ENCODE peak calls at places on chromosome 7, in six cellular contexts. One of them, this sample, is unnamed.

GRCh38 chr7:100649826-100650565 is 6.3 kb downstream of the ACTL6B start:
- DNase-seq in NCI-H1417: no peak
- DNase-seq in anterior cingulate cortex: no peak
- DNase-seq in IMR-90: no peak
- DNase-seq in GM04503: no peak
- DNase-seq in neural progenitor cell: no peak
- DNase-seq in this sample: no peak

GRCh38 chr7:135414850-135415439 is 95.0 kb downstream of the CNOT4 start:
- DNase-seq in NCI-H1417: peak; percentile 74
- DNase-seq in anterior cingulate cortex: no peak
- DNase-seq in IMR-90: peak; percentile 64
- DNase-seq in GM04503: peak; percentile 12
- DNase-seq in neural progenitor cell: peak; percentile 75
- DNase-seq in this sample: peak; percentile 7

GRCh38 chr7:103025341-103025740 is 49.3 kb downstream of the FBXL13 start:
- DNase-seq in NCI-H1417: no peak
- DNase-seq in anterior cingulate cortex: no peak
- DNase-seq in IMR-90: no peak
- DNase-seq in GM04503: no peak
- DNase-seq in neural progenitor cell: no peak
- DNase-seq in this sample: no peak

GRCh38 chr7:19405546-19405945 is 260.3 kb upstream of the FERD3L start:
- DNase-seq in NCI-H1417: no peak
- DNase-seq in anterior cingulate cortex: no peak
- DNase-seq in IMR-90: peak; percentile 78
- DNase-seq in GM04503: peak; percentile 27
- DNase-seq in neural progenitor cell: no peak
- DNase-seq in this sample: peak; percentile 11

GRCh38 chr7:133771778-133772421 is 355.2 kb upstream of the LRGUK start:
- DNase-seq in NCI-H1417: peak; percentile 94
- DNase-seq in anterior cingulate cortex: no peak
- DNase-seq in IMR-90: no peak
- DNase-seq in GM04503: no peak
- DNase-seq in neural progenitor cell: no peak
- DNase-seq in this sample: no peak

GRCh38 chr7:43869898-43870240 is 552 bp upstream of the MRPS24 start:
- DNase-seq in NCI-H1417: no peak
- DNase-seq in anterior cingulate cortex: no peak
- DNase-seq in IMR-90: peak; percentile 96
- DNase-seq in GM04503: peak; percentile 81
- DNase-seq in neural progenitor cell: no peak
- DNase-seq in this sample: peak; percentile 85

GRCh38 chr7:134780166-134780853 is 876 bp downstream of the CALD1 start:
- DNase-seq in NCI-H1417: no peak
- DNase-seq in anterior cingulate cortex: no peak
- DNase-seq in IMR-90: no peak
- DNase-seq in GM04503: no peak
- DNase-seq in neural progenitor cell: no peak
- DNase-seq in this sample: no peak

GRCh38 chr7:111301891-111302290 is 211.0 kb downstream of the LRRN3 start:
- DNase-seq in NCI-H1417: no peak
- DNase-seq in anterior cingulate cortex: no peak
- DNase-seq in IMR-90: peak; percentile 2
- DNase-seq in GM04503: no peak
- DNase-seq in neural progenitor cell: no peak
- DNase-seq in this sample: no peak

GRCh38 chr7:93890041-93890463 is 501 bp downstream of the TFPI2 start:
- DNase-seq in NCI-H1417: peak; percentile 43
- DNase-seq in anterior cingulate cortex: no peak
- DNase-seq in IMR-90: peak; percentile 63
- DNase-seq in GM04503: no peak
- DNase-seq in neural progenitor cell: peak; percentile 67
- DNase-seq in this sample: no peak

GRCh38 chr7:128108129-128108528 is 76.9 kb upstream of the LRRC4 start:
- DNase-seq in NCI-H1417: no peak
- DNase-seq in anterior cingulate cortex: no peak
- DNase-seq in IMR-90: no peak
- DNase-seq in GM04503: no peak
- DNase-seq in neural progenitor cell: no peak
- DNase-seq in this sample: no peak

GRCh38 chr7:155580367-155580766 is 34.0 kb upstream of the CNPY1 start:
- DNase-seq in NCI-H1417: no peak
- DNase-seq in anterior cingulate cortex: no peak
- DNase-seq in IMR-90: no peak
- DNase-seq in GM04503: no peak
- DNase-seq in neural progenitor cell: no peak
- DNase-seq in this sample: no peak

GRCh38 chr7:123860848-123861247 is 15.9 kb downstream of the HYAL4 start:
- DNase-seq in NCI-H1417: no peak
- DNase-seq in anterior cingulate cortex: no peak
- DNase-seq in IMR-90: no peak
- DNase-seq in GM04503: no peak
- DNase-seq in neural progenitor cell: no peak
- DNase-seq in this sample: no peak

GRCh38 chr7:25763461-25763860 is 388.5 kb upstream of the NFE2L3 start:
- DNase-seq in NCI-H1417: no peak
- DNase-seq in anterior cingulate cortex: no peak
- DNase-seq in IMR-90: no peak
- DNase-seq in GM04503: no peak
- DNase-seq in neural progenitor cell: no peak
- DNase-seq in this sample: no peak

GRCh38 chr7:46207931-46208634 is 287.0 kb upstream of the IGFBP3 start:
- DNase-seq in NCI-H1417: no peak
- DNase-seq in anterior cingulate cortex: no peak
- DNase-seq in IMR-90: no peak
- DNase-seq in GM04503: no peak
- DNase-seq in neural progenitor cell: no peak
- DNase-seq in this sample: no peak

GRCh38 chr7:816751-817671 is 15.3 kb upstream of the SUN1 start:
- DNase-seq in NCI-H1417: peak; percentile 80
- DNase-seq in anterior cingulate cortex: no peak
- DNase-seq in IMR-90: no peak
- DNase-seq in GM04503: no peak
- DNase-seq in neural progenitor cell: peak; percentile 52
- DNase-seq in this sample: no peak

GRCh38 chr7:111030358-111030735 is 60.6 kb upstream of the LRRN3 start:
- DNase-seq in NCI-H1417: no peak
- DNase-seq in anterior cingulate cortex: no peak
- DNase-seq in IMR-90: no peak
- DNase-seq in GM04503: no peak
- DNase-seq in neural progenitor cell: no peak
- DNase-seq in this sample: no peak

GRCh38 chr7:153413540-153414287 is 638.5 kb upstream of the DPP6 start:
- DNase-seq in NCI-H1417: no peak
- DNase-seq in anterior cingulate cortex: no peak
- DNase-seq in IMR-90: no peak
- DNase-seq in GM04503: no peak
- DNase-seq in neural progenitor cell: no peak
- DNase-seq in this sample: no peak

GRCh38 chr7:22052221-22052639 is 106.5 kb upstream of the CDCA7L start:
- DNase-seq in NCI-H1417: peak; percentile 92
- DNase-seq in anterior cingulate cortex: no peak
- DNase-seq in IMR-90: no peak
- DNase-seq in GM04503: no peak
- DNase-seq in neural progenitor cell: peak; percentile 40
- DNase-seq in this sample: no peak

GRCh38 chr7:22238354-22239311 is 118.3 kb downstream of the RAPGEF5 start:
- DNase-seq in NCI-H1417: no peak
- DNase-seq in anterior cingulate cortex: no peak
- DNase-seq in IMR-90: peak; percentile 59
- DNase-seq in GM04503: peak; percentile 13
- DNase-seq in neural progenitor cell: no peak
- DNase-seq in this sample: no peak

GRCh38 chr7:129091484-129092002 is 36.6 kb upstream of the TNPO3 start:
- DNase-seq in NCI-H1417: peak; percentile 95
- DNase-seq in anterior cingulate cortex: peak; percentile 55
- DNase-seq in IMR-90: peak; percentile 44
- DNase-seq in GM04503: no peak
- DNase-seq in neural progenitor cell: peak; percentile 90
- DNase-seq in this sample: no peak

GRCh38 chr7:132636581-132636980 is 60.3 kb upstream of the PLXNA4 start:
- DNase-seq in NCI-H1417: no peak
- DNase-seq in anterior cingulate cortex: no peak
- DNase-seq in IMR-90: no peak
- DNase-seq in GM04503: no peak
- DNase-seq in neural progenitor cell: no peak
- DNase-seq in this sample: no peak

GRCh38 chr7:133510326-133511055 is 257.6 kb downstream of the EXOC4 start:
- DNase-seq in NCI-H1417: peak; percentile 78
- DNase-seq in anterior cingulate cortex: no peak
- DNase-seq in IMR-90: peak; percentile 12
- DNase-seq in GM04503: no peak
- DNase-seq in neural progenitor cell: no peak
- DNase-seq in this sample: no peak

GRCh38 chr7:134448359-134449229 is 10.3 kb downstream of the AKR1B1 start:
- DNase-seq in NCI-H1417: no peak
- DNase-seq in anterior cingulate cortex: no peak
- DNase-seq in IMR-90: peak; percentile 96
- DNase-seq in GM04503: peak; percentile 79
- DNase-seq in neural progenitor cell: no peak
- DNase-seq in this sample: peak; percentile 66

GRCh38 chr7:121180436-121181063 is 148.2 kb upstream of the WNT16 start:
- DNase-seq in NCI-H1417: no peak
- DNase-seq in anterior cingulate cortex: no peak
- DNase-seq in IMR-90: no peak
- DNase-seq in GM04503: no peak
- DNase-seq in neural progenitor cell: no peak
- DNase-seq in this sample: no peak

GRCh38 chr7:68700414-68700813 is 897.9 kb upstream of the AUTS2 start:
- DNase-seq in NCI-H1417: no peak
- DNase-seq in anterior cingulate cortex: no peak
- DNase-seq in IMR-90: peak; percentile 65
- DNase-seq in GM04503: no peak
- DNase-seq in neural progenitor cell: no peak
- DNase-seq in this sample: no peak

GRCh38 chr7:2862831-2863361 is 18.8 kb upstream of the GNA12 start:
- DNase-seq in NCI-H1417: no peak
- DNase-seq in anterior cingulate cortex: no peak
- DNase-seq in IMR-90: peak; percentile 75
- DNase-seq in GM04503: no peak
- DNase-seq in neural progenitor cell: no peak
- DNase-seq in this sample: no peak

GRCh38 chr7:77910124-77910523 is 111.6 kb downstream of the PHTF2 start:
- DNase-seq in NCI-H1417: no peak
- DNase-seq in anterior cingulate cortex: no peak
- DNase-seq in IMR-90: no peak
- DNase-seq in GM04503: no peak
- DNase-seq in neural progenitor cell: no peak
- DNase-seq in this sample: no peak

GRCh38 chr7:2399848-2400587 is 3.4 kb upstream of the CHST12 start:
- DNase-seq in NCI-H1417: peak; percentile 25
- DNase-seq in anterior cingulate cortex: peak; percentile 62
- DNase-seq in IMR-90: peak; percentile 95
- DNase-seq in GM04503: peak; percentile 95
- DNase-seq in neural progenitor cell: no peak
- DNase-seq in this sample: peak; percentile 81

GRCh38 chr7:131556055-131556911 is at the start of gene PODXL:
- DNase-seq in NCI-H1417: peak; percentile 83
- DNase-seq in anterior cingulate cortex: no peak
- DNase-seq in IMR-90: peak; percentile 17
- DNase-seq in GM04503: no peak
- DNase-seq in neural progenitor cell: peak; percentile 91
- DNase-seq in this sample: no peak

GRCh38 chr7:13830604-13830915 is 158.9 kb downstream of the ETV1 start:
- DNase-seq in NCI-H1417: no peak
- DNase-seq in anterior cingulate cortex: no peak
- DNase-seq in IMR-90: peak; percentile 36
- DNase-seq in GM04503: no peak
- DNase-seq in neural progenitor cell: no peak
- DNase-seq in this sample: no peak

GRCh38 chr7:50210706-50211115 is 93.8 kb upstream of the IKZF1 start:
- DNase-seq in NCI-H1417: no peak
- DNase-seq in anterior cingulate cortex: no peak
- DNase-seq in IMR-90: no peak
- DNase-seq in GM04503: no peak
- DNase-seq in neural progenitor cell: no peak
- DNase-seq in this sample: no peak

GRCh38 chr7:128217972-128218652 is 23.0 kb upstream of the LEP start:
- DNase-seq in NCI-H1417: no peak
- DNase-seq in anterior cingulate cortex: no peak
- DNase-seq in IMR-90: no peak
- DNase-seq in GM04503: no peak
- DNase-seq in neural progenitor cell: no peak
- DNase-seq in this sample: no peak

GRCh38 chr7:100540073-100540723 is 1.2 kb downstream of the AGFG2 start:
- DNase-seq in NCI-H1417: no peak
- DNase-seq in anterior cingulate cortex: no peak
- DNase-seq in IMR-90: no peak
- DNase-seq in GM04503: no peak
- DNase-seq in neural progenitor cell: no peak
- DNase-seq in this sample: no peak

GRCh38 chr7:2510909-2511768 is 8.4 kb upstream of the LFNG start:
- DNase-seq in NCI-H1417: peak; percentile 94
- DNase-seq in anterior cingulate cortex: no peak
- DNase-seq in IMR-90: no peak
- DNase-seq in GM04503: no peak
- DNase-seq in neural progenitor cell: peak; percentile 47
- DNase-seq in this sample: no peak

GRCh38 chr7:73308074-73308664 is 457 bp downstream of the NSUN5 start:
- DNase-seq in NCI-H1417: no peak
- DNase-seq in anterior cingulate cortex: no peak
- DNase-seq in IMR-90: no peak
- DNase-seq in GM04503: no peak
- DNase-seq in neural progenitor cell: peak; percentile 38
- DNase-seq in this sample: no peak

This sample was measured in BJ.